ENCODE peak calls at places on chromosome 10, in seven cellular contexts. B is nephron progenitor cell; F is activated CD8-positive, alpha-beta memory T cell treated with anti-CD3 and anti-CD28 coated beads for 24 hours; Q is HEK293T; L is caudate nucleus; X is ACHN; G is MCF 10A. K is an unnamed sample.

GRCh38 chr10:12321641-12322040 is 27.7 kb upstream of the CAMK1D start:
- DNase-seq in B (no peak), F (no peak), Q (no peak), L (no peak), X (no peak), G (peak; percentile 37), K (no peak)

GRCh38 chr10:79070091-79070610 is 1.4 kb downstream of the ZMIZ1 start:
- DNase-seq in B (peak; percentile 66), F (no peak), Q (no peak), L (peak; percentile 73), X (peak; percentile 71), G (no peak), K (peak; percentile 57)

GRCh38 chr10:79994556-79994955 is 45.7 kb upstream of the SFTPD start:
- DNase-seq in B (no peak), F (no peak), Q (no peak), L (no peak), X (no peak), G (no peak), K (no peak)

GRCh38 chr10:11448545-11449244 is 162.8 kb downstream of the USP6NL start:
- DNase-seq in B (no peak), F (peak; percentile 46), Q (no peak), L (no peak), X (no peak), G (no peak), K (no peak)

GRCh38 chr10:77393821-77394501 is 243.6 kb downstream of the KCNMA1 start:
- DNase-seq in B (no peak), F (no peak), Q (no peak), L (no peak), X (no peak), G (peak; percentile 52), K (no peak)

GRCh38 chr10:50937230-50937907 is 51.9 kb upstream of the A1CF start:
- DNase-seq in B (no peak), F (no peak), Q (peak; percentile 51), L (no peak), X (peak; percentile 42), G (peak; percentile 45), K (no peak)

GRCh38 chr10:132643709-132644543 is 106.3 kb downstream of the INPP5A start:
- DNase-seq in B (no peak), F (no peak), Q (no peak), L (no peak), X (no peak), G (no peak), K (no peak)

GRCh38 chr10:132624847-132625839 is 87.6 kb downstream of the INPP5A start:
- DNase-seq in B (no peak), F (no peak), Q (no peak), L (peak; percentile 34), X (no peak), G (no peak), K (no peak)

GRCh38 chr10:109926141-109926745 is 2.9 kb upstream of the XPNPEP1 start:
- DNase-seq in B (no peak), F (no peak), Q (no peak), L (no peak), X (no peak), G (no peak), K (no peak)

GRCh38 chr10:42974693-42975002 is 102.2 kb upstream of the RET start:
- DNase-seq in B (no peak), F (no peak), Q (no peak), L (no peak), X (no peak), G (no peak), K (no peak)

GRCh38 chr10:116838143-116838725 is 11.1 kb upstream of the ENO4 start:
- DNase-seq in B (no peak), F (no peak), Q (no peak), L (no peak), X (no peak), G (no peak), K (no peak)

GRCh38 chr10:62726142-62726541 is 78.4 kb upstream of the ADO start:
- DNase-seq in B (no peak), F (peak; percentile 75), Q (no peak), L (no peak), X (no peak), G (no peak), K (no peak)

GRCh38 chr10:121627810-121628209 is 29.6 kb upstream of the FGFR2 start:
- DNase-seq in B (no peak), F (no peak), Q (no peak), L (no peak), X (no peak), G (no peak), K (no peak)

GRCh38 chr10:91712315-91712714 is 79.4 kb upstream of the PPP1R3C start:
- DNase-seq in B (no peak), F (no peak), Q (no peak), L (no peak), X (no peak), G (no peak), K (no peak)

K was measured in neuronal stem cell.